ENCODE peak calls at places on chromosomes 6 and 20, in eight cellular contexts. A, S, W, F, M, P, N and D are unnamed samples. For H3K9me3, the result is how much of the 10 kb centered on the place peaks cover.

GRCh38 chr20:35618372-35619131 is 2.9 kb downstream of the SPAG4 start:
- DNase-seq in A (peak), S (peak), W (no peak), F (no peak), M (peak), P (peak), N (no peak), D (peak)

GRCh38 chr6:45677381-45677992 is 299.8 kb upstream of the SUPT3H start:
- DNase-seq in A (peak), S (peak), W (no peak), F (no peak), M (no peak), P (no peak), N (peak), D (no peak)

GRCh38 chr6:39424831-39425230 is 102.3 kb upstream of the KCNK16 start:
- DNase-seq in A (no peak), S (no peak), W (no peak), F (no peak), M (no peak), P (no peak), N (no peak), D (no peak)

GRCh38 chr6:36141091-36141490 is 10.8 kb downstream of the MAPK13 start:
- DNase-seq in A (no peak), S (no peak), W (no peak), F (no peak), M (no peak), P (no peak), N (no peak), D (no peak)

GRCh38 chr6:104995989-104996617 is 39.2 kb downstream of the LIN28B start:
- DNase-seq in A (peak), S (no peak), W (no peak), F (no peak), M (peak), P (no peak), N (no peak), D (peak)

GRCh38 chr20:53402233-53403005 is 191.2 kb downstream of the ZNF217 start:
- DNase-seq in A (no peak), S (no peak), W (no peak), F (no peak), M (no peak), P (no peak), N (no peak), D (no peak)

GRCh38 chr6:113909224-113909856 is 52.2 kb downstream of the MARCKS start:
- DNase-seq in A (peak), S (no peak), W (peak), F (peak), M (no peak), P (no peak), N (no peak), D (no peak)

GRCh38 chr20:54429364-54429763 is 46.0 kb upstream of the DOK5 start:
- DNase-seq in A (no peak), S (no peak), W (no peak), F (no peak), M (no peak), P (no peak), N (no peak), D (no peak)

GRCh38 chr6:45657243-45657642 is 279.5 kb upstream of the SUPT3H start:
- DNase-seq in A (peak), S (no peak), W (no peak), F (no peak), M (no peak), P (no peak), N (no peak), D (no peak)

GRCh38 chr6:44641344-44641743 is 253.8 kb downstream of the CDC5L start:
- DNase-seq in A (no peak), S (no peak), W (no peak), F (no peak), M (no peak), P (no peak), N (no peak), D (no peak)

GRCh38 chr20:36579996-36580545 is 6.7 kb downstream of the TGIF2 start:
- DNase-seq in A (peak), S (no peak), W (no peak), F (no peak), M (no peak), P (no peak), N (no peak), D (no peak)

GRCh38 chr20:31569163-31570020 is 35.7 kb upstream of the ID1 start:
- DNase-seq in A (peak), S (peak), W (peak), F (no peak), M (peak), P (peak), N (peak), D (peak)

GRCh38 chr6:155604991-155605390 is 149.4 kb upstream of the NOX3 start:
- DNase-seq in A (peak), S (no peak), W (no peak), F (no peak), M (no peak), P (no peak), N (no peak), D (no peak)

DNA sequence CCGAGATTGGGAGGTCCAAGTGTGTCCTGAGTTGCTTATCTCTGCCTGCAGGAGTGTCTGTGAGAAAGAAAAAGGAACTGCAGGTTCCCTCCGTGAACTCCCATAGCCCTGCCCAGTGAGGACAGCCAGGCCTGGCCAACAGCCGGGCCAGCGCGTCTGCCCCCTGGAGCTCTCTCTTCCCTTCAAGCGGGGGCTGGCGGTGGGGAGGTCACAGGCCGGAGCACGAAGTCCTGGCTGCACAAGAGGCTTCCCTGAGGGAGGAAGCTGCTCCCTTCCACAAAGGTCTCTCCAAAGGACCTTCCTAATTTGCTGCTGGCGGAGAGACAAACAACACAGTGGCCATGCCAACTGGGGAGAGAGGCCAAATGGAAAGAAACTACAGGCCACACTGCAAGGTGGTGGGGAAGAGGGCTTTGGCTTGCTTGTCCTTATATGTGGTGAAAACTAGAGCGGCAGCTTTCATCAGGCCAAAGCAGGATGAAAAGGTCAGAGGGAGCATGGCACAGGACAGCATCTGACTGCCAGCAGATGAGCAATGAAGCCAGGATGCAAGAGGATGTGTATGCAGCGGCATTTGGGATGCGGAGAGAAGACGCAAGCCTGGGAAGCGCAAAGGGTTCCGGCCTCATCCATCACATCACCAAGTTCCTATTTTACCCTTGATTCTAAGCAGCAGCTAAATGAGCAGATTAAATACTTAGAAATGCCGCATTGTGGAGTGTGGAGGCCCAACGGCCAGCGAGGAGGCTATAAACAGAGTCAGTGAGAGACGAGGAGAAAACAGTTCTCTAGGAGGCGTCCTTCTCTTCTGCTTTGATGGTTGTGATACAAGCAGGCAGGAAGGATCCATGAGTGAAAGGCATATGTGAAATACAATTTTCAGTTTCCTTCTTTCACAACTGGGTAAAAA is 260.1 kb downstream of the ERMARD start:
- DNase-seq in A (no peak), S (peak), W (no peak), F (no peak), M (peak), P (no peak), N (no peak), D (peak)
- TF ChIP-seq POLR2A in A (no peak), S (no peak), W (no peak), F (no peak), M (no peak), P (no peak), N (no peak), D (no peak)

GRCh38 chr20:60310551-60310950 is 352.3 kb downstream of the CDH26 start:
- DNase-seq in A (no peak), S (no peak), W (no peak), F (no peak), M (no peak), P (no peak), N (no peak), D (no peak)
- H3K9me3 ChIP-seq in A (under half), S (under half), W (under half), F (under half), M (under half), P (under half), N (under half), D (under half)

DNA sequence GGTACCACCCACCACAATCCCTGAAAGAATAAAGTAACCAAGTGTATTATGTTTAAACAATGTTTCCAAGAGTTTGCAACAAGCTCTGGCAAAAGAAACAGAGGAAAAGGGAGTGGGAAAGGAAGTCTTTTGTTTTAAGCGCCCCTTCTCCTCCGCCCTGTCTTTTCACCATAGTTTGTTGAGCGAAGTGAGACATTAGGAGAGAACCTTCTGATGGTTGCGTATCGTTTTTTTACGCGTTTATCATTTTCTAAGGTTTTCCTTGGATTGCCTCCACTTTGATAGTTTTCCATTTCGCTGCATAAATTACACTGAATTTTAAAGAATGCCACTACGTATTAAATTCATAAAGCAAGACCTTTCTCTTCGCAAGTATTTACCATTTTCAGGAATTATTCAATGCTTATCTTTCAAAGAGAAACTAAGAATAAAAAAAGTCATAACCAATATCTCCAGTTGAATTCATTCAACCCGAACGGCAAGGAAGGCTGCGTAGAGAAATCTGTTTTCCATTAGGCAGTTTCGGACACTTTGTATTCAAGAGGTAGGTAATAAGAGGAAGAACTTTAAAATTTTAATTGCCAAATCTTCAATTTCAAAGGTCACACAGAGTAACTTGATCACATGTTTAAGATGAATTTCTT is 926 bp upstream of the EPHA7 start:
- DNase-seq in A (no peak), S (no peak), W (no peak), F (no peak), M (no peak), P (no peak), N (no peak), D (no peak)
- H3K4me3 ChIP-seq in A (no peak), S (no peak), W (no peak), F (peak), M (peak), P (no peak), N (no peak), D (no peak)

DNA sequence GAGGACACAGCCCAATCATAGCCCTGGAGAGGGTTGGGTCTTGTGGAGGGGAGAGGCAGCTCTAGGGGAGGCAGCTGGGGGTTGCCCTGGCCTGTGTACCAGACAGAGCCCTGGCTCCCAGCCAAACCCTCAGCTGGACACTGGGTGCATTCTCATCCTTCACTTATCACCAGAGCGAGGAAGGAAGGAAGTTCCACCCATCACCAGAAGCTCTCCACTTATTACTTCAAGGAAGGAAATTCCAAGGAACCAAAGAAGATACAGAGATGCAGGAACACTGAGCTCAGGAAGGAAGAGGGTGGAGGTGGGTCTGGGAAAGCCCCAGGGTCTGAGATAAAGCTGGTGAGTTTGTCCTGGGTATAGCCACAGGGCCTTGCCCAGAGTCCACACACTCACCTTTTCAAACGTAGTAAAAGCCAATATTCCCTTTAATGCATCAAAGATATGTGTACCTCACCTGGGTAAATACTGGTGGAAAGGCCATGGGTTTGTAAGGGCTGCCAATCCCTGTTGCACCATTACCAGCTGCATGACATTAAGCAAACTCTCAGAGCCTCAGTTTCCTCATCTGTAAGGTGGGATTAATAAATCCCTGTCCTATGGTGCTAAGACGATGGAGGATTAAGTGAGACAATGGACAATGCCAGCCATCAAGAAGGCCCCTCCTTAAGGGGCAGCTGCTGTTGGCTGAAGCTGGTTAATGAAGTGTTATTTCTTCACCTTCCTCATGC is 109.7 kb upstream of the NAA20 start:
- DNase-seq in A (no peak), S (peak), W (no peak), F (no peak), M (no peak), P (no peak), N (no peak), D (no peak)
- TF ChIP-seq POLR2A in A (no peak), S (no peak), W (no peak), F (no peak), M (no peak), P (no peak), N (no peak), D (no peak)

DNA sequence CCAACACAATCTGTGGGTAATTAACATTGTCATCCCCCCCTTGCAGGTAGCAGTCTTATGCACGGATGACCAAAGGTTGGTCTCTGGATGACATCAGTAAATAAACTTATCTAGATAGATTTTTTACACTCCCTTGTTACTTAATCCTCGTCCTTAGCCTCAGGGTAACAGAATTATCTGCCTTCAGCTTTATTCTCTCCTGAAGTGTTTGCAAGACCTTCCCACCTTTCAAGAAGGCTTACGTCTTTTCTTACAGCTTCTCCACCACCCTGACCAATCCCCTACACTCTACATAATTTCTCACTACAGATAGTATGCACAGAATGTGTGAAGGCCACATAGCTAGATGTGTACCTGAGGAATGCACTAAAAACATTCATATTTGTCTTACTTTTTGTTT is 434.8 kb upstream of the HTR1E start:
- DNase-seq in A (no peak), S (no peak), W (no peak), F (no peak), M (no peak), P (no peak), N (no peak), D (no peak)
- H3K9me3 ChIP-seq in A (under half), S (under half), W (under half), F (under half), M (under half), P (under half), N (under half), D (under half)